ENCODE peak calls at places on chromosomes 11 and 22, in eight cellular contexts. V is AG09319, O is neural crest cell, C is EL, B is coronary artery, W is EH, X is HT1080, M is NCI-H69. Y is an unnamed sample.

GRCh38 chr11:63951779-63952536 is 13.2 kb downstream of the NAA40 start:
- DNase-seq in V (no peak), O (no peak), C (no peak), B (no peak), W (no peak), X (no peak), M (no peak), Y (no peak)

GRCh38 chr11:115558635-115559034 is 54.4 kb upstream of the CADM1 start:
- DNase-seq in V (no peak), O (no peak), C (no peak), B (no peak), W (no peak), X (no peak), M (no peak), Y (no peak)

GRCh38 chr22:38243007-38243775 is 29.6 kb downstream of the TMEM184B start:
- DNase-seq in V (no peak), O (peak; percentile 70), C (no peak), B (no peak), W (peak; percentile 51), X (no peak), M (peak; percentile 99), Y (no peak)

GRCh38 chr22:17430298-17430900 is 61.1 kb downstream of the CECR2 start:
- DNase-seq in V (no peak), O (no peak), C (no peak), B (no peak), W (no peak), X (no peak), M (peak; percentile 73), Y (no peak)

GRCh38 chr22:43474161-43475101 is 62.6 kb downstream of the MPPED1 start:
- DNase-seq in V (no peak), O (no peak), C (no peak), B (no peak), W (no peak), X (no peak), M (no peak), Y (no peak)

GRCh38 chr11:20963596-20963995 is 294.2 kb downstream of the NELL1 start:
- DNase-seq in V (no peak), O (no peak), C (no peak), B (no peak), W (no peak), X (peak; percentile 52), M (no peak), Y (no peak)

GRCh38 chr11:126489791-126490190 is 134.3 kb downstream of the ST3GAL4 start:
- DNase-seq in V (no peak), O (no peak), C (no peak), B (no peak), W (no peak), X (no peak), M (no peak), Y (no peak)

GRCh38 chr11:64000740-64001514 is 14.7 kb downstream of the OTUB1 start:
- DNase-seq in V (no peak), O (no peak), C (no peak), B (no peak), W (no peak), X (no peak), M (peak; percentile 94), Y (no peak)

GRCh38 chr11:90476442-90477007 is 253.7 kb upstream of the CHORDC1 start:
- DNase-seq in V (no peak), O (peak; percentile 8), C (peak; percentile 1), B (no peak), W (no peak), X (peak; percentile 55), M (peak; percentile 79), Y (peak; percentile 12)

GRCh38 chr11:95148421-95148820 is 58.8 kb downstream of the ENDOD1 start:
- DNase-seq in V (no peak), O (no peak), C (no peak), B (no peak), W (peak; percentile 41), X (no peak), M (no peak), Y (no peak)

GRCh38 chr11:38005597-38005996 is 1407.6 kb upstream of the RAG2 start:
- DNase-seq in V (no peak), O (no peak), C (peak; percentile 63), B (no peak), W (peak; percentile 82), X (no peak), M (no peak), Y (no peak)

GRCh38 chr11:57144531-57145320 is 37.0 kb upstream of the LRRC55 start:
- DNase-seq in V (no peak), O (no peak), C (no peak), B (no peak), W (no peak), X (no peak), M (no peak), Y (peak; percentile 24)

GRCh38 chr22:50182176-50183081 is 3.3 kb upstream of the TRABD start:
- DNase-seq in V (no peak), O (no peak), C (no peak), B (no peak), W (no peak), X (no peak), M (peak; percentile 7), Y (no peak)

GRCh38 chr22:41181349-41182241 is 23.5 kb upstream of the L3MBTL2 start:
- DNase-seq in V (no peak), O (no peak), C (peak; percentile 88), B (no peak), W (peak; percentile 91), X (peak; percentile 79), M (no peak), Y (no peak)

GRCh38 chr22:37184816-37185541 is 3.1 kb downstream of the C1QTNF6 start:
- DNase-seq in V (no peak), O (no peak), C (no peak), B (no peak), W (no peak), X (no peak), M (no peak), Y (no peak)

GRCh38 chr11:70186420-70186819 is 16.7 kb upstream of the FADD start:
- DNase-seq in V (no peak), O (no peak), C (no peak), B (no peak), W (no peak), X (no peak), M (no peak), Y (no peak)

GRCh38 chr11:78798567-78799170 is 224.0 kb upstream of the NARS2 start:
- DNase-seq in V (no peak), O (peak; percentile 81), C (peak; percentile 60), B (no peak), W (peak; percentile 74), X (peak; percentile 58), M (peak; percentile 85), Y (peak; percentile 0)

GRCh38 chr11:8717876-8718753 is 35.5 kb downstream of the RPL27A start:
- DNase-seq in V (peak; percentile 90), O (no peak), C (peak; percentile 91), B (peak; percentile 85), W (peak; percentile 98), X (peak; percentile 90), M (no peak), Y (no peak)

GRCh38 chr11:2691991-2692841 is 7.6 kb downstream of the KCNQ1OT1 start:
- DNase-seq in V (no peak), O (no peak), C (no peak), B (no peak), W (no peak), X (no peak), M (peak; percentile 90), Y (no peak)

GRCh38 chr11:60121259-60121658 is 32.8 kb downstream of the MS4A2 start:
- DNase-seq in V (no peak), O (no peak), C (no peak), B (no peak), W (no peak), X (no peak), M (no peak), Y (no peak)

GRCh38 chr11:45097721-45098493 is 48.5 kb upstream of the PRDM11 start:
- DNase-seq in V (no peak), O (peak; percentile 81), C (peak; percentile 39), B (no peak), W (peak; percentile 70), X (no peak), M (no peak), Y (no peak)

GRCh38 chr11:32584921-32585320 is 1.3 kb downstream of the EIF3M start:
- DNase-seq in V (no peak), O (no peak), C (peak; percentile 5), B (no peak), W (peak; percentile 21), X (no peak), M (no peak), Y (no peak)

GRCh38 chr11:128391809-128392208 is 195.5 kb downstream of the ETS1 start:
- DNase-seq in V (no peak), O (no peak), C (no peak), B (no peak), W (no peak), X (no peak), M (no peak), Y (no peak)

GRCh38 chr11:28343304-28344233 is 235.4 kb downstream of the METTL15 start:
- DNase-seq in V (peak; percentile 42), O (no peak), C (peak; percentile 78), B (no peak), W (peak; percentile 88), X (peak; percentile 84), M (no peak), Y (no peak)

GRCh38 chr11:19121646-19122045 is 4.7 kb downstream of the ZDHHC13 start:
- DNase-seq in V (no peak), O (no peak), C (peak; percentile 29), B (no peak), W (peak; percentile 50), X (peak; percentile 22), M (no peak), Y (no peak)

GRCh38 chr11:67732045-67732787 is 57.8 kb upstream of the ALDH3B2 start:
- DNase-seq in V (no peak), O (no peak), C (peak; percentile 1), B (no peak), W (no peak), X (peak; percentile 6), M (peak; percentile 56), Y (peak; percentile 69)

GRCh38 chr11:64438986-64439771 is 80.2 kb downstream of the RPS6KA4 start:
- DNase-seq in V (no peak), O (no peak), C (no peak), B (no peak), W (no peak), X (no peak), M (no peak), Y (no peak)

GRCh38 chr11:78202733-78203167 is 14.0 kb downstream of the USP35 start:
- DNase-seq in V (no peak), O (no peak), C (no peak), B (no peak), W (no peak), X (peak; percentile 32), M (no peak), Y (peak; percentile 78)

GRCh38 chr11:102551188-102551781 is 20.7 kb upstream of the MMP7 start:
- DNase-seq in V (no peak), O (no peak), C (no peak), B (no peak), W (no peak), X (no peak), M (no peak), Y (no peak)

GRCh38 chr11:2466069-2466801 is 21.4 kb downstream of the KCNQ1 start:
- DNase-seq in V (no peak), O (no peak), C (no peak), B (peak; percentile 58), W (no peak), X (no peak), M (no peak), Y (no peak)

GRCh38 chr22:46660604-46661201 is 40.5 kb downstream of the GRAMD4 start:
- DNase-seq in V (no peak), O (no peak), C (no peak), B (no peak), W (no peak), X (no peak), M (peak; percentile 83), Y (peak; percentile 50)

GRCh38 chr11:96114178-96115070 is 190.5 kb upstream of the MTMR2 start:
- DNase-seq in V (no peak), O (no peak), C (no peak), B (no peak), W (no peak), X (no peak), M (peak; percentile 97), Y (no peak)

Y was measured in CD4-positive, alpha-beta memory T cell.